ENCODE peak calls at places on chromosomes 12 and 14, in nine cellular contexts. One of them, this sample, is unnamed.

GRCh38 chr12:122795807-122796206 is 21.4 kb downstream of the CCDC62 start:
- DNase-seq in testis: no peak
- DNase-seq in HepG2: no peak
- DNase-seq in A549: no peak
- DNase-seq in esophagus muscularis mucosa: no peak
- DNase-seq in ovary: no peak
- DNase-seq in transverse colon: no peak
- DNase-seq in tibial nerve: no peak
- DNase-seq in adrenal gland: no peak
- DNase-seq in this sample: no peak

GRCh38 chr12:25272937-25273526 is 22.3 kb upstream of the KRAS start:
- DNase-seq in esophagus muscularis mucosa: no peak
- DNase-seq in HepG2: no peak
- DNase-seq in transverse colon: no peak
- DNase-seq in adrenal gland: no peak
- DNase-seq in testis: no peak
- DNase-seq in tibial nerve: no peak
- DNase-seq in ovary: no peak
- DNase-seq in A549: no peak
- DNase-seq in this sample: no peak

GRCh38 chr12:21451529-21451928 is 14.1 kb downstream of the PYROXD1 start:
- DNase-seq in HepG2: no peak
- DNase-seq in ovary: no peak
- DNase-seq in testis: no peak
- DNase-seq in A549: no peak
- DNase-seq in esophagus muscularis mucosa: no peak
- DNase-seq in tibial nerve: no peak
- DNase-seq in transverse colon: no peak
- DNase-seq in adrenal gland: no peak
- DNase-seq in this sample: no peak

GRCh38 chr12:8698830-8699330 is 1.1 kb downstream of the RIMKLB start:
- DNase-seq in ovary: no peak
- DNase-seq in tibial nerve: no peak
- DNase-seq in HepG2: no peak
- DNase-seq in esophagus muscularis mucosa: no peak
- DNase-seq in transverse colon: no peak
- DNase-seq in testis: no peak
- DNase-seq in A549: no peak
- DNase-seq in adrenal gland: no peak
- DNase-seq in this sample: no peak

GRCh38 chr12:70936414-70936813 is 15.9 kb upstream of the PTPRR start:
- DNase-seq in A549: no peak
- DNase-seq in esophagus muscularis mucosa: no peak
- DNase-seq in ovary: no peak
- DNase-seq in HepG2: no peak
- DNase-seq in transverse colon: no peak
- DNase-seq in testis: no peak
- DNase-seq in adrenal gland: no peak
- DNase-seq in tibial nerve: no peak
- DNase-seq in this sample: no peak

GRCh38 chr12:69428351-69429048 is 41.7 kb upstream of the FRS2 start:
- DNase-seq in ovary: no peak
- DNase-seq in testis: no peak
- DNase-seq in transverse colon: no peak
- DNase-seq in HepG2: no peak
- DNase-seq in adrenal gland: no peak
- DNase-seq in tibial nerve: no peak
- DNase-seq in A549: no peak
- DNase-seq in esophagus muscularis mucosa: no peak
- DNase-seq in this sample: no peak

GRCh38 chr12:107571492-107571891 is 114.1 kb upstream of the PWP1 start:
- DNase-seq in testis: no peak
- DNase-seq in tibial nerve: no peak
- DNase-seq in HepG2: no peak
- DNase-seq in transverse colon: no peak
- DNase-seq in ovary: no peak
- DNase-seq in adrenal gland: no peak
- DNase-seq in esophagus muscularis mucosa: no peak
- DNase-seq in A549: no peak
- DNase-seq in this sample: no peak

GRCh38 chr12:25436206-25436912 is 116.7 kb downstream of the LMNTD1 start:
- DNase-seq in A549: peak; percentile 63
- DNase-seq in HepG2: peak; percentile 49
- DNase-seq in adrenal gland: peak; percentile 51
- DNase-seq in tibial nerve: no peak
- DNase-seq in esophagus muscularis mucosa: no peak
- DNase-seq in transverse colon: no peak
- DNase-seq in ovary: peak; percentile 8
- DNase-seq in testis: peak; percentile 36
- DNase-seq in this sample: no peak

GRCh38 chr14:95691591-95691990 is 5.4 kb downstream of the TCL1B start:
- DNase-seq in adrenal gland: no peak
- DNase-seq in testis: no peak
- DNase-seq in ovary: no peak
- DNase-seq in tibial nerve: no peak
- DNase-seq in esophagus muscularis mucosa: no peak
- DNase-seq in A549: no peak
- DNase-seq in transverse colon: no peak
- DNase-seq in HepG2: no peak
- DNase-seq in this sample: no peak

GRCh38 chr12:116346751-116347150 is 69.3 kb upstream of the MED13L start:
- DNase-seq in A549: peak; percentile 48
- DNase-seq in esophagus muscularis mucosa: no peak
- DNase-seq in adrenal gland: peak; percentile 36
- DNase-seq in ovary: peak; percentile 41
- DNase-seq in transverse colon: no peak
- DNase-seq in testis: peak; percentile 23
- DNase-seq in HepG2: no peak
- DNase-seq in tibial nerve: no peak
- DNase-seq in this sample: no peak

GRCh38 chr12:25653487-25654175 is 100.5 kb upstream of the LMNTD1 start:
- DNase-seq in testis: no peak
- DNase-seq in ovary: no peak
- DNase-seq in A549: no peak
- DNase-seq in esophagus muscularis mucosa: no peak
- DNase-seq in transverse colon: no peak
- DNase-seq in HepG2: no peak
- DNase-seq in tibial nerve: no peak
- DNase-seq in adrenal gland: no peak
- DNase-seq in this sample: no peak

GRCh38 chr12:90460681-90461080 is 494.3 kb downstream of the CCER1 start:
- DNase-seq in testis: no peak
- DNase-seq in adrenal gland: no peak
- DNase-seq in ovary: no peak
- DNase-seq in transverse colon: no peak
- DNase-seq in tibial nerve: no peak
- DNase-seq in HepG2: no peak
- DNase-seq in esophagus muscularis mucosa: no peak
- DNase-seq in A549: no peak
- DNase-seq in this sample: no peak

GRCh38 chr12:127685476-127686234 is 581.3 kb upstream of the TMEM132C start:
- DNase-seq in HepG2: no peak
- DNase-seq in adrenal gland: no peak
- DNase-seq in A549: no peak
- DNase-seq in esophagus muscularis mucosa: no peak
- DNase-seq in testis: no peak
- DNase-seq in transverse colon: no peak
- DNase-seq in tibial nerve: no peak
- DNase-seq in ovary: no peak
- DNase-seq in this sample: no peak

GRCh38 chr12:51970904-51971646 is 19.6 kb downstream of the ACVR1B start:
- DNase-seq in ovary: no peak
- DNase-seq in A549: peak; percentile 66
- DNase-seq in testis: no peak
- DNase-seq in HepG2: peak; percentile 45
- DNase-seq in adrenal gland: no peak
- DNase-seq in transverse colon: peak; percentile 24
- DNase-seq in tibial nerve: no peak
- DNase-seq in esophagus muscularis mucosa: no peak
- DNase-seq in this sample: no peak

GRCh38 chr12:91986084-91986483 is 159.6 kb downstream of the BTG1 start:
- DNase-seq in adrenal gland: no peak
- DNase-seq in transverse colon: no peak
- DNase-seq in esophagus muscularis mucosa: no peak
- DNase-seq in HepG2: peak; percentile 10
- DNase-seq in ovary: no peak
- DNase-seq in tibial nerve: no peak
- DNase-seq in A549: peak; percentile 9
- DNase-seq in testis: no peak
- DNase-seq in this sample: no peak

GRCh38 chr14:20802341-20803084 is at the start of gene RNASE1:
- DNase-seq in esophagus muscularis mucosa: no peak
- DNase-seq in transverse colon: peak; percentile 72
- DNase-seq in A549: peak; percentile 6
- DNase-seq in tibial nerve: no peak
- DNase-seq in ovary: peak; percentile 44
- DNase-seq in testis: peak; percentile 88
- DNase-seq in HepG2: peak; percentile 33
- DNase-seq in adrenal gland: peak; percentile 39
- DNase-seq in this sample: peak; percentile 31

GRCh38 chr14:89750206-89750867 is 204.2 kb downstream of the EFCAB11 start:
- DNase-seq in testis: no peak
- DNase-seq in tibial nerve: no peak
- DNase-seq in HepG2: no peak
- DNase-seq in esophagus muscularis mucosa: peak; percentile 29
- DNase-seq in adrenal gland: no peak
- DNase-seq in transverse colon: no peak
- DNase-seq in ovary: no peak
- DNase-seq in A549: no peak
- DNase-seq in this sample: no peak

GRCh38 chr12:108633081-108633533 is 587 bp downstream of the SELPLG start:
- DNase-seq in esophagus muscularis mucosa: no peak
- DNase-seq in ovary: no peak
- DNase-seq in A549: no peak
- DNase-seq in HepG2: no peak
- DNase-seq in transverse colon: no peak
- DNase-seq in testis: no peak
- DNase-seq in adrenal gland: no peak
- DNase-seq in tibial nerve: no peak
- DNase-seq in this sample: no peak

GRCh38 chr14:97848351-97848980 is 1051.3 kb downstream of the VRK1 start:
- DNase-seq in testis: no peak
- DNase-seq in ovary: no peak
- DNase-seq in A549: no peak
- DNase-seq in HepG2: no peak
- DNase-seq in esophagus muscularis mucosa: peak; percentile 85
- DNase-seq in adrenal gland: no peak
- DNase-seq in transverse colon: no peak
- DNase-seq in tibial nerve: no peak
- DNase-seq in this sample: no peak

GRCh38 chr12:132597333-132598283 is 12.8 kb downstream of the LRCOL1 start:
- DNase-seq in transverse colon: no peak
- DNase-seq in HepG2: no peak
- DNase-seq in tibial nerve: no peak
- DNase-seq in adrenal gland: no peak
- DNase-seq in ovary: no peak
- DNase-seq in A549: no peak
- DNase-seq in esophagus muscularis mucosa: no peak
- DNase-seq in testis: no peak
- DNase-seq in this sample: no peak

GRCh38 chr12:121792607-121793500 is 634 bp downstream of the RHOF start:
- DNase-seq in A549: no peak
- DNase-seq in adrenal gland: peak; percentile 69
- DNase-seq in esophagus muscularis mucosa: no peak
- DNase-seq in testis: no peak
- DNase-seq in ovary: peak; percentile 73
- DNase-seq in HepG2: peak; percentile 62
- DNase-seq in transverse colon: peak; percentile 61
- DNase-seq in tibial nerve: no peak
- DNase-seq in this sample: no peak
- H3K27ac ChIP-seq in A549: peak overlapping the region; percentile 100
- H3K27ac ChIP-seq in adrenal gland: peak overlapping the region; percentile 22
- H3K27ac ChIP-seq in esophagus muscularis mucosa: peak overlapping the region; percentile 100
- H3K27ac ChIP-seq in testis: peak overlapping the region; percentile 35
- H3K27ac ChIP-seq in ovary: peak overlapping the region; percentile 73
- H3K27ac ChIP-seq in HepG2: peak overlapping the region; percentile 85
- H3K27ac ChIP-seq in transverse colon: peak overlapping the region; percentile 100
- H3K27ac ChIP-seq in tibial nerve: peak overlapping the region; percentile 87
- H3K27ac ChIP-seq in this sample: no peak overlapping the region

GRCh38 chr14:106840258-106840657 is 1313.9 kb downstream of the TMEM121 start:
- DNase-seq in transverse colon: no peak
- DNase-seq in HepG2: no peak
- DNase-seq in esophagus muscularis mucosa: no peak
- DNase-seq in A549: no peak
- DNase-seq in ovary: no peak
- DNase-seq in tibial nerve: no peak
- DNase-seq in testis: no peak
- DNase-seq in adrenal gland: no peak
- DNase-seq in this sample: no peak
- TF ChIP-seq POLR2A in transverse colon: no peak
- TF ChIP-seq POLR2A in HepG2: no peak
- TF ChIP-seq POLR2A in esophagus muscularis mucosa: no peak
- TF ChIP-seq POLR2A in A549: no peak
- TF ChIP-seq POLR2A in ovary: no peak
- TF ChIP-seq POLR2A in tibial nerve: no peak
- TF ChIP-seq POLR2A in testis: no peak
- TF ChIP-seq POLR2A in adrenal gland: no peak
- TF ChIP-seq POLR2A in this sample: no peak

DNA sequence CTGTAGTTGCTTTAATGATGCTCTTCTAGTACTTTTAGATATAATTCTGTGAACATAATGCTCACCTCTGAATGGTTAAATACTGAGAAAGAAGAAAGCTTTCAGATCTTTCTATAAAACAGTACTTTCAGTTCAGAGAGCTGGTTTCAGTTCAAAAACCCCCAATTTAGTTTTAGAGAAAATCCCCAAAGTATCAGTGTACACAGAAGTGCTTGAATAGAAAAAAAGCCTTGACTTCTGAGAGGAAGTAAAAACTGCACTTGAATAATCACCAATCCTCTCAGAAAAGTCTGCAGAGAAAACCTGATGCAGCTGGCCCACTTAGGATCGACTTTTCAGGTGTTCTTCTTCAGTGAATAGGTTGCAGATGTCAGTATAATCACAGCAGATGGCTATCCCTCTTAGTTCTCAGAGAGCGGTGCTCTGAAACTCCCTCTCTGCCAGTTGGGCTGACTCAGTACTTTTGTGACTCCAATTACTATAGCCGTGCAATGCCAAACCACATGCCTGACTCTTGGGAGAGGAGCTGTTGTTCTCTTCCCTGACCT is 616.3 kb downstream of the LRFN5 start:
- DNase-seq in testis: peak; percentile 28
- DNase-seq in tibial nerve: no peak
- DNase-seq in transverse colon: peak; percentile 8
- DNase-seq in esophagus muscularis mucosa: no peak
- DNase-seq in HepG2: no peak
- DNase-seq in ovary: no peak
- DNase-seq in adrenal gland: no peak
- DNase-seq in A549: no peak
- DNase-seq in this sample: peak; percentile 51
- H3K4me3 ChIP-seq in testis: no peak overlapping the region
- H3K4me3 ChIP-seq in tibial nerve: no peak overlapping the region
- H3K4me3 ChIP-seq in transverse colon: no peak overlapping the region
- H3K4me3 ChIP-seq in esophagus muscularis mucosa: no peak overlapping the region
- H3K4me3 ChIP-seq in HepG2: no peak overlapping the region
- H3K4me3 ChIP-seq in ovary: no peak overlapping the region
- H3K4me3 ChIP-seq in adrenal gland: no peak overlapping the region
- H3K4me3 ChIP-seq in A549: no peak overlapping the region
- H3K4me3 ChIP-seq in this sample: no peak overlapping the region

DNA sequence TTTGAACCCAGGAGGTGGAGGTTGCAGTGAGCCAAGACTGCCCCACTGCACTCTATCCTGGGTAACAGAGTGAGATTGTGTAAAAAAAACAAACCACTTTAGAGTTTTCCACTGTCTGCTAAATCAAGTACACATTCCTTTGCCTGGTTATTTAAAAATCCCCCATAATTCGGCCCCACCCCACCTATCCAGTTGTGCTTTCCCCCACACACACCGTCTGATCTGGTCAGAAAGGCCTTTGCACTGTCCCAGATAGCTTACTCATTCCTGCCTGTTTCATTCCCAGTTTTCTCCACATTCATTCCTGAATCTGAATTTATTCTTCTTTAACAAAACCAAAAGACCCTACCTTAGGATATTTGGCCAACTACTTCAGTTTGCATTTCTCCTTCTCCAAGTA is 29.5 kb downstream of the NINJ2 start:
- DNase-seq in testis: no peak
- DNase-seq in adrenal gland: no peak
- DNase-seq in tibial nerve: no peak
- DNase-seq in HepG2: peak; percentile 48
- DNase-seq in ovary: no peak
- DNase-seq in esophagus muscularis mucosa: no peak
- DNase-seq in A549: no peak
- DNase-seq in transverse colon: no peak
- DNase-seq in this sample: no peak
- H3K27ac ChIP-seq in testis: no peak overlapping the region
- H3K27ac ChIP-seq in adrenal gland: no peak overlapping the region
- H3K27ac ChIP-seq in tibial nerve: no peak overlapping the region
- H3K27ac ChIP-seq in HepG2: peak overlapping the region; percentile 83
- H3K27ac ChIP-seq in ovary: no peak overlapping the region
- H3K27ac ChIP-seq in esophagus muscularis mucosa: peak overlapping the region; percentile 82
- H3K27ac ChIP-seq in A549: peak overlapping the region; percentile 97
- H3K27ac ChIP-seq in transverse colon: no peak overlapping the region
- H3K27ac ChIP-seq in this sample: peak overlapping the region; percentile 99

This sample was measured in gastrocnemius medialis.